ENCODE peak calls at places on chromosomes 11 and 22, in four cellular contexts. A is HepG2, W is GM12878, I is K562. N is an unnamed sample.
A peak's percentile ranks its signal among the peaks of the same experiment; 100 is the strongest.

GRCh38 chr11:117444256-117445096 is 116.8 kb downstream of the CEP164 start:
- DNase-seq in A (no peak), W (no peak), I (no peak), N (no peak)

GRCh38 chr11:65558785-65559509 is 788 bp upstream of the LTBP3 start:
- DNase-seq in A (no peak), W (no peak), I (no peak), N (no peak)

GRCh38 chr11:120211522-120212258 is 858 bp downstream of the OAF start:
- DNase-seq in A (no peak), W (no peak), I (no peak), N (no peak)

GRCh38 chr11:69057801-69058200 is 9.1 kb downstream of the TPCN2 start:
- DNase-seq in A (no peak), W (no peak), I (no peak), N (no peak)

GRCh38 chr22:19357270-19358105 is 66.0 kb upstream of the CLTCL1 start:
- DNase-seq in A (no peak), W (no peak), I (no peak), N (peak; percentile 5)

GRCh38 chr11:98307827-98308491 is 712.8 kb upstream of the CNTN5 start:
- DNase-seq in A (no peak), W (no peak), I (peak; percentile 25), N (no peak)

GRCh38 chr11:110032257-110032656 is 60.9 kb upstream of the ZC3H12C start:
- DNase-seq in A (no peak), W (no peak), I (no peak), N (no peak)

GRCh38 chr11:58921778-58922390 is 17.4 kb upstream of the GLYATL1 start:
- DNase-seq in A (no peak), W (no peak), I (no peak), N (no peak)

GRCh38 chr11:30424851-30425250 is 101.9 kb downstream of the ARL14EP start:
- DNase-seq in A (no peak), W (no peak), I (no peak), N (no peak)

GRCh38 chr11:134027671-134028070 is 41.2 kb upstream of the JAM3 start:
- DNase-seq in A (no peak), W (no peak), I (no peak), N (no peak)

GRCh38 chr11:73478737-73479347 is 102.6 kb downstream of the RELT start:
- DNase-seq in A (peak; percentile 37), W (no peak), I (peak; percentile 32), N (peak; percentile 55)

GRCh38 chr11:87722756-87723599 is 452.3 kb downstream of the RAB38 start:
- DNase-seq in A (peak; percentile 7), W (no peak), I (peak; percentile 13), N (peak; percentile 45)

GRCh38 chr11:57273448-57274058 is 36.5 kb upstream of the APLNR start:
- DNase-seq in A (no peak), W (no peak), I (no peak), N (no peak)

GRCh38 chr11:105854269-105854668 is 167.8 kb downstream of the MSANTD4 start:
- DNase-seq in A (no peak), W (no peak), I (no peak), N (no peak)
- TF ChIP-seq TARDBP in A (no peak), W (no peak), I (no peak), N (no peak)

GRCh38 chr11:67416416-67417335 is 1.2 kb downstream of the CARNS1 start:
- DNase-seq in A (peak; percentile 64), W (no peak), I (no peak), N (no peak)
- TF ChIP-seq TARDBP in A (no peak), W (no peak), I (no peak), N (no peak)

GRCh38 chr11:13105237-13105844 is 96.2 kb downstream of the RASSF10 start:
- DNase-seq in A (no peak), W (no peak), I (peak; percentile 72), N (no peak)
- TF ChIP-seq TARDBP in A (no peak), W (no peak), I (no peak), N (no peak)

DNA sequence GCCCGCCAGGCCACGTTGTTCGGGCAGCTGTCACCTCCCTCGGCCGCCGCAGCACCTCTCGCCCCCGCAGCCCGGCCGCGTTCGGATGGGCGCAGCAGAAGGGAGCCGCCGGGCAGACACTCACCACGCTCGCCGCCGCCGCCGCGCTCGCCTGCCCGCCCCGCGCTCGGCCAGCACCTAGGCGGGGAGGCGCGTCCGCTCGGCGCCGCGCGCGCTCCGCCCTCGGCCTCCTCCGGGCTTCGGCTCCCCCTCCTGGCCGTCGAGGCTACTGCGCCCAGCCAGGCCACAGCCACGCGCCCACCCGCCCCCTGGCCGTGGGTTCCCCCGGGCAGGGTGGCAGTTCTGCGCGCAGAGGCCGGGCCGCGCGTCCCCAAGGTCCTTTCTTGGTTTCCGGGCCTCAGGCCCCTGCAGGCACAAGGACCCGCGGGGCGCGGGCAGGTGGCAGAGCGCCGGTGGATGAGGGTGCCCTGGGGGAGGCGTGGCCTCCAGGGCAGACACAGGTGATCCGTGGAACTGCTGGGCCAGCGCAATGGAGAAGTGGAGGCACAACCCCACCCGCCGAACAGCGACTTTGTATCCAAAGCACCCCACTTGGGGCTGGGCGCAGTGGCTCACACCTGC is at the start of gene SLC25A22:
- DNase-seq in A (peak; percentile 49), W (no peak), I (peak; percentile 84), N (peak; percentile 91)
- TF ChIP-seq TARDBP in A (no peak), W (no peak), I (no peak), N (no peak)